ENCODE peak calls at places on chromosome 4, in four cellular contexts. G is Daoy, R is GM10248, P is AG09309. Z is an unnamed sample.

GRCh38 chr4:136962868-136963267 is 569.4 kb downstream of the PCDH18 start:
- DNase-seq in R (no peak), P (no peak), G (no peak), Z (no peak)

GRCh38 chr4:10623862-10624261 is 60.7 kb downstream of the CLNK start:
- DNase-seq in R (no peak), G (no peak), P (no peak), Z (no peak)

GRCh38 chr4:90207887-90208454 is 80.8 kb downstream of the CCSER1 start:
- DNase-seq in G (no peak), R (no peak), P (no peak), Z (no peak)

GRCh38 chr4:100146756-100147155 is 43.5 kb downstream of the DDIT4L start:
- DNase-seq in P (no peak), G (no peak), R (no peak), Z (no peak)

GRCh38 chr4:7668826-7669225 is 234.1 kb upstream of the PSAPL1 start:
- DNase-seq in P (no peak), R (no peak), G (no peak), Z (no peak)

GRCh38 chr4:39456946-39457763 is 1.6 kb downstream of the RPL9 start:
- DNase-seq in G (no peak), P (no peak), R (no peak), Z (no peak)

GRCh38 chr4:8761824-8762205 is 109.8 kb downstream of the HMX1 start:
- DNase-seq in P (no peak), G (no peak), R (no peak), Z (no peak)

GRCh38 chr4:26197018-26197779 is 123.6 kb upstream of the RBPJ start:
- DNase-seq in G (peak), P (peak), R (peak), Z (peak)

GRCh38 chr4:38177792-38178665 is 217.8 kb downstream of the PTTG2 start:
- DNase-seq in G (no peak), P (no peak), R (no peak), Z (peak)

GRCh38 chr4:99361268-99361922 is 8.8 kb upstream of the ADH1C start:
- DNase-seq in G (no peak), P (no peak), R (no peak), Z (no peak)

GRCh38 chr4:4182835-4183568 is 43.7 kb downstream of the OTOP1 start:
- DNase-seq in G (peak), P (no peak), R (peak), Z (peak)

GRCh38 chr4:130468340-130468739 is 1372.4 kb downstream of the C4orf33 start:
- DNase-seq in P (no peak), G (no peak), R (no peak), Z (peak)

Z was measured in SJCRH30.